ENCODE peak calls at places on chromosome 17, in eight cellular contexts. L, A, P, O, U, Z, Y and S are unnamed samples.

GRCh38 chr17:73770115-73770848 is 126.0 kb upstream of the SDK2 start:
- DNase-seq in L (peak), A (peak), P (peak), O (peak), U (peak), Z (peak), Y (no peak), S (peak)

GRCh38 chr17:41340496-41340895 is 10.1 kb downstream of the KRT33A start:
- DNase-seq in L (no peak), A (no peak), P (no peak), O (no peak), U (no peak), Z (peak), Y (no peak), S (no peak)

GRCh38 chr17:4766199-4766598 is 5.5 kb upstream of the TM4SF5 start:
- DNase-seq in L (no peak), A (no peak), P (no peak), O (no peak), U (no peak), Z (no peak), Y (no peak), S (no peak)

GRCh38 chr17:4142107-4142900 is 526 bp downstream of the ZZEF1 start:
- DNase-seq in L (no peak), A (peak), P (peak), O (no peak), U (peak), Z (no peak), Y (peak), S (peak)

GRCh38 chr17:38705523-38705802 is 390 bp downstream of the MLLT6 start:
- DNase-seq in L (no peak), A (no peak), P (no peak), O (no peak), U (no peak), Z (no peak), Y (peak), S (peak)

GRCh38 chr17:76132574-76133338 is 8.3 kb downstream of the FOXJ1 start:
- DNase-seq in L (no peak), A (peak), P (peak), O (no peak), U (no peak), Z (no peak), Y (no peak), S (no peak)

GRCh38 chr17:63950940-63951907 is 19.1 kb upstream of the CD79B start:
- DNase-seq in L (no peak), A (peak), P (peak), O (peak), U (no peak), Z (no peak), Y (peak), S (no peak)

GRCh38 chr17:29145289-29146058 is 34.7 kb downstream of the MYO18A start:
- DNase-seq in L (peak), A (peak), P (peak), O (no peak), U (peak), Z (peak), Y (peak), S (peak)

GRCh38 chr17:78684026-78684425 is 98.0 kb downstream of the CYTH1 start:
- DNase-seq in L (no peak), A (no peak), P (no peak), O (no peak), U (no peak), Z (no peak), Y (no peak), S (no peak)

GRCh38 chr17:64599187-64599676 is 62.9 kb downstream of the SMURF2 start:
- DNase-seq in L (no peak), A (peak), P (no peak), O (no peak), U (peak), Z (no peak), Y (peak), S (no peak)

GRCh38 chr17:78959803-78960202 is 19.9 kb downstream of the LGALS3BP start:
- DNase-seq in L (no peak), A (no peak), P (no peak), O (no peak), U (no peak), Z (no peak), Y (no peak), S (no peak)

GRCh38 chr17:46883871-46884270 is 32.5 kb downstream of the WNT9B start:
- DNase-seq in L (no peak), A (no peak), P (no peak), O (no peak), U (no peak), Z (no peak), Y (no peak), S (no peak)

GRCh38 chr17:18191071-18191667 is 7.5 kb downstream of the ALKBH5 start:
- DNase-seq in L (peak), A (no peak), P (peak), O (no peak), U (peak), Z (no peak), Y (no peak), S (no peak)

GRCh38 chr17:72927760-72928159 is 164.7 kb downstream of the SLC39A11 start:
- DNase-seq in L (no peak), A (no peak), P (no peak), O (no peak), U (no peak), Z (no peak), Y (no peak), S (no peak)

GRCh38 chr17:27490391-27490790 is 34.1 kb downstream of the KSR1 start:
- DNase-seq in L (no peak), A (no peak), P (no peak), O (no peak), U (no peak), Z (no peak), Y (no peak), S (no peak)

GRCh38 chr17:27485125-27485524 is 28.9 kb downstream of the KSR1 start:
- DNase-seq in L (no peak), A (no peak), P (no peak), O (no peak), U (no peak), Z (no peak), Y (no peak), S (no peak)

GRCh38 chr17:27488263-27488662 is 32.0 kb downstream of the KSR1 start:
- DNase-seq in L (peak), A (no peak), P (no peak), O (no peak), U (no peak), Z (no peak), Y (no peak), S (no peak)

GRCh38 chr17:27489045-27489715 is 32.9 kb downstream of the KSR1 start:
- DNase-seq in L (peak), A (peak), P (no peak), O (no peak), U (peak), Z (no peak), Y (no peak), S (no peak)

GRCh38 chr17:27485711-27486495 is 29.7 kb downstream of the KSR1 start:
- DNase-seq in L (no peak), A (no peak), P (no peak), O (no peak), U (no peak), Z (no peak), Y (no peak), S (no peak)
- TF ChIP-seq CTCF in L (no peak), A (no peak), P (no peak), O (no peak), U (no peak), Z (no peak), Y (no peak), S (no peak)

GRCh38 chr17:6853764-6854442 is 22.4 kb upstream of the TEKT1 start:
- DNase-seq in L (no peak), A (no peak), P (no peak), O (no peak), U (no peak), Z (no peak), Y (peak), S (no peak)
- TF ChIP-seq CTCF in L (peak), A (no peak), P (no peak), O (peak), U (peak), Z (peak), Y (peak), S (peak)

GRCh38 chr17:77528516-77529327 is 388.0 kb downstream of the SEC14L1 start:
- DNase-seq in L (no peak), A (no peak), P (no peak), O (no peak), U (no peak), Z (no peak), Y (no peak), S (peak)
- TF ChIP-seq CTCF in L (no peak), A (no peak), P (no peak), O (no peak), U (no peak), Z (peak), Y (no peak), S (no peak)

DNA sequence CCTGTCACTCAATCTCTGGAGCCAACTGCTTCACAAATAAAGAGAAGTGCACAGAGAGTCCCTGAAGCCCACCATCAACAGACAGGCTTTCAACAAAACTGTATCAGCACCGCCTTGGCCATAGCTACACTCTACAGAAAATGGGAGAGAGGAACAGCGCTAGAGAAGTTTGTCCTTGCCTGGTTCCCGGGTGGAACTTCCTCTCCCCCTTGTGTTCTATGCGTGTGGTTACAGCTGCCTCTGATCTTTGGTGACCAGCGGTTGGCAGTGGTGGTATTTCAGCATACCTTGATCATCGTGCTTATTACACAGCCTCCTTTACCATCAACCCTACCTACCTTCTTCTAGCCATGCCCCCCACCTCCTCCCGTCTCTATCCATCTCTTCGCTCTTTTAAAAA is 91.4 kb upstream of the CCL2 start:
- DNase-seq in L (peak), A (no peak), P (no peak), O (no peak), U (no peak), Z (no peak), Y (no peak), S (no peak)
- TF ChIP-seq CTCF in L (peak), A (peak), P (no peak), O (peak), U (no peak), Z (peak), Y (peak), S (peak)

DNA sequence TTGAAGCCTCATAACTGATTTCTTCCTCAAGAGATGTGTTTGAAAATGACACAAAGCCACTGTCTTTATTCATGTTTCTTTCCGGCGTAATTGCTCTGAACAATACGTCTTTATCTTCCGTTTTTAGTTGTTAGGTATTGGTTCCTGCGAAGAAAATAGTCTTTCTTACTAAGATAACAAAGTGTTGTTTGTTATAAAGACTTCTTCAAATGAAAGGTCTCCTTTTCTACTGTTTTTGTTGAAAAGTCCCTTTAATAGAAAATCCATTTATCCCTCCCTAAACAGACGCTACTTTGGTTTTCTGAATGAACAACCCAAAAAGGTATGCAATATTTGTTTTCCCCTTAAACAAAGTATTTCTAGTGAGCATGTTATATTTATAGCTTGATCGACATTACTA is 469.1 kb downstream of the KCNJ18 start:
- DNase-seq in L (no peak), A (no peak), P (no peak), O (no peak), U (no peak), Z (no peak), Y (no peak), S (no peak)
- TF ChIP-seq CTCF in L (no peak), A (no peak), P (no peak), O (no peak), U (no peak), Z (no peak), Y (no peak), S (no peak)

GRCh38 chr17:16919663-16920627 is 52.0 kb downstream of the TNFRSF13B start:
- DNase-seq in L (no peak), A (peak), P (no peak), O (no peak), U (no peak), Z (no peak), Y (no peak), S (no peak)
- TF ChIP-seq CTCF in L (no peak), A (no peak), P (no peak), O (no peak), U (no peak), Z (peak), Y (peak), S (no peak)

GRCh38 chr17:50056217-50056960 is 479 bp downstream of the ITGA3 start:
- DNase-seq in L (peak), A (peak), P (peak), O (no peak), U (peak), Z (no peak), Y (peak), S (peak)
- TF ChIP-seq CTCF in L (peak), A (no peak), P (no peak), O (no peak), U (peak), Z (peak), Y (peak), S (no peak)